ENCODE peak calls at places on chromosomes 3 and 15, in ten cellular contexts. S, T, U, N, L, O, B, P, E and Z are unnamed samples.

GRCh38 chr3:130662407-130663028 is 84.1 kb downstream of the PIK3R4 start:
- DNase-seq in O (peak; percentile 21), N (no peak), P (no peak), L (no peak), E (no peak), S (no peak), U (no peak), B (no peak), T (no peak), Z (no peak)

GRCh38 chr15:41423979-41424659 is 7.2 kb downstream of the RTF1 start:
- DNase-seq in S (no peak), U (no peak), N (peak; percentile 10), E (no peak), T (peak; percentile 25), O (no peak), B (no peak), L (no peak), P (no peak), Z (no peak)

GRCh38 chr3:88410259-88410658 is 260.5 kb downstream of the C3orf38 start:
- DNase-seq in S (no peak), P (no peak), N (no peak), O (no peak), U (peak; percentile 15), B (no peak), T (no peak), L (no peak), E (no peak), Z (no peak)

GRCh38 chr3:9250236-9250635 is 790 bp upstream of the SRGAP3 start:
- DNase-seq in E (no peak), T (no peak), P (no peak), L (no peak), B (no peak), S (no peak), O (no peak), U (no peak), N (no peak), Z (no peak)

GRCh38 chr3:100360757-100361496 is 26.4 kb downstream of the NIT2 start:
- DNase-seq in T (no peak), N (no peak), E (no peak), O (no peak), P (no peak), U (no peak), L (no peak), B (no peak), S (no peak), Z (no peak)

GRCh38 chr15:92164327-92165000 is 229.2 kb upstream of the ST8SIA2 start:
- DNase-seq in S (no peak), L (no peak), P (peak; percentile 44), B (peak; percentile 41), N (no peak), U (no peak), E (peak; percentile 43), T (no peak), O (peak; percentile 40), Z (peak; percentile 76)

GRCh38 chr15:90362936-90363212 is 10.8 kb downstream of the ZNF774 start:
- DNase-seq in L (no peak), U (peak; percentile 78), E (peak; percentile 92), B (no peak), P (no peak), S (no peak), O (peak; percentile 94), T (no peak), N (no peak), Z (peak; percentile 56)

GRCh38 chr15:98000249-98001203 is 40.0 kb downstream of the ARRDC4 start:
- DNase-seq in P (no peak), S (no peak), T (no peak), O (no peak), N (no peak), L (no peak), B (no peak), E (no peak), U (no peak), Z (peak; percentile 99)

GRCh38 chr3:194023501-194024280 is 112.3 kb upstream of the HES1 start:
- DNase-seq in L (no peak), N (no peak), E (peak; percentile 8), B (no peak), T (no peak), S (no peak), P (no peak), U (no peak), O (peak; percentile 13), Z (no peak)

GRCh38 chr3:191435981-191436380 is 25.0 kb upstream of the PYDC2 start:
- DNase-seq in L (no peak), U (no peak), P (no peak), N (no peak), T (no peak), E (no peak), S (no peak), B (no peak), O (no peak), Z (no peak)

GRCh38 chr3:128931046-128931445 is 51.6 kb downstream of the ACAD9 start:
- DNase-seq in E (no peak), L (no peak), N (no peak), S (no peak), P (no peak), U (no peak), B (no peak), O (no peak), T (peak; percentile 25), Z (no peak)

GRCh38 chr3:34237946-34238345 is 439.5 kb downstream of the PDCD6IP start:
- DNase-seq in N (no peak), B (no peak), L (no peak), O (no peak), S (no peak), E (peak; percentile 18), P (no peak), U (no peak), T (no peak), Z (no peak)

GRCh38 chr3:100335137-100335833 is 728 bp downstream of the NIT2 start:
- DNase-seq in U (peak; percentile 29), T (peak; percentile 55), O (peak; percentile 9), L (no peak), E (peak; percentile 11), N (peak; percentile 25), P (peak; percentile 45), S (peak; percentile 40), B (no peak), Z (peak; percentile 70)

GRCh38 chr15:53522878-53523455 is 236.5 kb downstream of the WDR72 start:
- DNase-seq in O (no peak), L (no peak), S (no peak), T (no peak), U (no peak), P (no peak), E (no peak), B (no peak), N (no peak), Z (peak; percentile 86)

GRCh38 chr3:184308744-184309143 is 5.7 kb upstream of the EIF4G1 start:
- DNase-seq in L (no peak), U (no peak), O (no peak), S (no peak), T (no peak), N (no peak), B (no peak), E (no peak), P (no peak), Z (no peak)

GRCh38 chr3:188788621-188789081 is 383.1 kb upstream of the TPRG1 start:
- DNase-seq in B (no peak), P (no peak), S (peak; percentile 68), N (no peak), U (peak; percentile 99), L (peak; percentile 38), O (peak; percentile 89), E (peak; percentile 96), T (no peak), Z (peak; percentile 81)

GRCh38 chr3:43870844-43871626 is 180.3 kb downstream of the ABHD5 start:
- DNase-seq in B (no peak), U (peak; percentile 13), S (no peak), L (no peak), E (no peak), P (no peak), T (no peak), O (no peak), N (no peak), Z (peak; percentile 70)

GRCh38 chr3:144403040-144403457 is 431.4 kb downstream of the DIPK2A start:
- DNase-seq in S (no peak), E (peak; percentile 56), O (peak; percentile 42), N (no peak), L (no peak), T (no peak), B (no peak), U (peak; percentile 76), P (no peak), Z (peak; percentile 9)

GRCh38 chr3:97359958-97360357 is 404.6 kb upstream of the ARL6 start:
- DNase-seq in E (no peak), P (no peak), B (no peak), N (no peak), U (no peak), T (no peak), S (no peak), O (no peak), L (no peak), Z (no peak)

GRCh38 chr3:196537319-196537984 is 22.3 kb upstream of the SMCO1 start:
- DNase-seq in U (no peak), B (peak; percentile 60), E (no peak), S (peak; percentile 67), N (peak; percentile 40), O (peak; percentile 21), P (peak; percentile 42), L (peak; percentile 74), T (peak; percentile 82), Z (no peak)

GRCh38 chr3:172138031-172138538 is 98.7 kb downstream of the FNDC3B start:
- DNase-seq in U (peak; percentile 49), O (peak; percentile 75), P (no peak), S (no peak), T (no peak), L (no peak), B (no peak), N (no peak), E (peak; percentile 84), Z (peak; percentile 27)

GRCh38 chr3:89264037-89264560 is 156.7 kb downstream of the EPHA3 start:
- DNase-seq in N (no peak), B (no peak), S (no peak), P (no peak), E (no peak), O (no peak), L (no peak), T (no peak), U (no peak), Z (no peak)

GRCh38 chr3:52073490-52073889 is 17.1 kb upstream of the DUSP7 start:
- DNase-seq in P (no peak), E (no peak), U (no peak), B (no peak), T (no peak), L (no peak), O (peak; percentile 36), S (no peak), N (no peak), Z (no peak)

GRCh38 chr15:42373274-42373673 is 14.0 kb downstream of the CAPN3 start:
- DNase-seq in L (no peak), U (no peak), S (no peak), B (no peak), P (no peak), T (no peak), E (no peak), N (no peak), O (peak; percentile 14), Z (no peak)

GRCh38 chr3:125186261-125186770 is 26.2 kb downstream of the SLC12A8 start:
- DNase-seq in L (no peak), N (no peak), T (no peak), O (peak; percentile 57), E (peak; percentile 46), U (peak; percentile 43), S (no peak), P (no peak), B (no peak), Z (no peak)

GRCh38 chr3:156665296-156665695 is 9.1 kb upstream of the TIPARP start:
- DNase-seq in L (no peak), T (no peak), B (no peak), O (peak; percentile 79), S (no peak), N (no peak), P (no peak), E (peak; percentile 84), U (peak; percentile 74), Z (no peak)

GRCh38 chr3:122986790-122987189 is 40.8 kb downstream of the SEMA5B start:
- DNase-seq in N (no peak), P (peak; percentile 62), S (no peak), U (no peak), O (no peak), T (no peak), B (no peak), L (no peak), E (no peak), Z (no peak)

GRCh38 chr3:184320099-184320445 is 5.7 kb downstream of the EIF4G1 start:
- DNase-seq in S (peak; percentile 56), U (peak; percentile 93), N (no peak), E (peak; percentile 96), T (peak; percentile 94), O (peak; percentile 98), P (peak; percentile 81), L (peak; percentile 49), B (no peak), Z (peak; percentile 92)